ENCODE peak calls at places on chromosomes 3 and 15, in ten cellular contexts. D is M059J; R is posterior cingulate gyrus; V is CD4-positive, alpha-beta T cell; S is GM10248; K is globus pallidus; N is transverse colon; P is iPS DF 19.7; G is stimulated activated CD4-positive, alpha-beta T cell treated with anti-CD3 and anti-CD28 coated beads, Interleukin-1b, Interleukin-23, amount 100 ng/mL, for 24 hours; Z is neuronal stem cell. F is an unnamed sample.

GRCh38 chr3:135240426-135240825 is 445.4 kb downstream of the EPHB1 start:
- DNase-seq in D (no peak), R (no peak), V (no peak), S (no peak), K (peak), N (no peak), P (no peak), G (no peak), Z (no peak), F (no peak)

GRCh38 chr3:62525276-62525675 is 151.9 kb upstream of the FEZF2 start:
- DNase-seq in D (no peak), R (no peak), V (no peak), S (no peak), K (no peak), N (no peak), P (no peak), G (no peak), Z (no peak), F (no peak)

GRCh38 chr3:9721015-9721697 is 10.4 kb upstream of the BRPF1 start:
- DNase-seq in D (no peak), R (no peak), V (no peak), S (no peak), K (no peak), N (no peak), P (no peak), G (no peak), Z (no peak), F (no peak)

GRCh38 chr3:174949523-174949922 is 90.4 kb downstream of the NAALADL2 start:
- DNase-seq in D (peak), R (no peak), V (no peak), S (no peak), K (no peak), N (no peak), P (no peak), G (no peak), Z (no peak), F (no peak)

GRCh38 chr3:87771338-87772059 is 287.3 kb downstream of the CGGBP1 start:
- DNase-seq in D (peak), R (peak), V (peak), S (peak), K (peak), N (no peak), P (no peak), G (no peak), Z (no peak), F (peak)

GRCh38 chr3:161274691-161275298 is 53.7 kb downstream of the NMD3 start:
- DNase-seq in D (peak), R (no peak), V (no peak), S (peak), K (peak), N (peak), P (peak), G (peak), Z (peak), F (peak)

GRCh38 chr3:7684193-7684592 is 817.4 kb upstream of the LMCD1 start:
- DNase-seq in D (no peak), R (no peak), V (no peak), S (no peak), K (no peak), N (no peak), P (no peak), G (no peak), Z (no peak), F (no peak)

GRCh38 chr15:75178171-75178937 is 23.3 kb upstream of the C15orf39 start:
- DNase-seq in D (no peak), R (peak), V (no peak), S (peak), K (no peak), N (peak), P (no peak), G (no peak), Z (no peak), F (peak)

GRCh38 chr15:58440922-58441321 is 9.1 kb downstream of the LIPC start:
- DNase-seq in D (no peak), R (no peak), V (no peak), S (no peak), K (no peak), N (peak), P (no peak), G (no peak), Z (no peak), F (no peak)

GRCh38 chr3:149494022-149494758 is 19.7 kb downstream of the TM4SF4 start:
- DNase-seq in D (peak), R (peak), V (no peak), S (peak), K (peak), N (peak), P (no peak), G (no peak), Z (peak), F (peak)

GRCh38 chr3:197050511-197050910 is 20.9 kb upstream of the MELTF start:
- DNase-seq in D (no peak), R (no peak), V (no peak), S (peak), K (no peak), N (no peak), P (no peak), G (no peak), Z (no peak), F (no peak)

GRCh38 chr3:73783811-73784210 is 159.1 kb upstream of the PDZRN3 start:
- DNase-seq in D (no peak), R (no peak), V (no peak), S (no peak), K (peak), N (no peak), P (no peak), G (no peak), Z (no peak), F (no peak)

GRCh38 chr15:84804005-84804803 is 13.0 kb upstream of the ALPK3 start:
- DNase-seq in D (no peak), R (no peak), V (no peak), S (no peak), K (no peak), N (no peak), P (no peak), G (no peak), Z (no peak), F (no peak)

GRCh38 chr3:184229424-184230080 is at the start of gene VWA5B2:
- DNase-seq in D (peak), R (peak), V (peak), S (peak), K (no peak), N (peak), P (no peak), G (peak), Z (peak), F (peak)

F was measured in germinal center.